ENCODE peak calls at places on chromosomes 16 and 17, in seven cellular contexts. G is body of pancreas, H is heart left ventricle, C is endothelial cell of umbilical vein, I is stomach, S is tibial nerve, Q is transverse colon. U is an unnamed sample.

GRCh38 chr16:77502448-77502847 is 67.6 kb upstream of the ADAMTS18 start:
- DNase-seq in G (no peak), H (no peak), C (no peak), I (no peak), S (no peak), Q (no peak), U (no peak)

GRCh38 chr17:76659928-76660614 is 16.5 kb upstream of the ST6GALNAC1 start:
- DNase-seq in G (no peak), H (no peak), C (no peak), I (no peak), S (no peak), Q (peak; percentile 76), U (no peak)

GRCh38 chr17:17051380-17051779 is 9.1 kb downstream of the MPRIP start:
- DNase-seq in G (peak; percentile 7), H (peak; percentile 4), C (no peak), I (peak; percentile 14), S (no peak), Q (no peak), U (no peak)

GRCh38 chr17:39742856-39743436 is 5.2 kb downstream of the GRB7 start:
- DNase-seq in G (no peak), H (no peak), C (no peak), I (no peak), S (no peak), Q (no peak), U (no peak)

GRCh38 chr17:80242505-80242904 is 18.1 kb upstream of the RNF213 start:
- DNase-seq in G (no peak), H (no peak), C (no peak), I (no peak), S (no peak), Q (no peak), U (no peak)

GRCh38 chr17:74116087-74116717 is 87.3 kb upstream of the RPL38 start:
- DNase-seq in G (no peak), H (no peak), C (no peak), I (no peak), S (no peak), Q (no peak), U (no peak)

GRCh38 chr16:13995194-13995593 is 75.2 kb downstream of the ERCC4 start:
- DNase-seq in G (no peak), H (no peak), C (no peak), I (no peak), S (no peak), Q (no peak), U (no peak)

GRCh38 chr16:81604960-81605383 is 160.4 kb downstream of the CMIP start:
- DNase-seq in G (no peak), H (no peak), C (peak; percentile 70), I (peak; percentile 49), S (no peak), Q (no peak), U (no peak)

GRCh38 chr17:44344939-44345496 is at the start of gene GRN:
- DNase-seq in G (peak; percentile 94), H (peak; percentile 95), C (peak; percentile 99), I (peak; percentile 96), S (peak; percentile 93), Q (peak; percentile 95), U (peak; percentile 97)

GRCh38 chr16:73231969-73232554 is 184.1 kb upstream of the ZFHX3 start:
- DNase-seq in G (peak; percentile 37), H (no peak), C (no peak), I (no peak), S (no peak), Q (no peak), U (no peak)

GRCh38 chr17:19244357-19244756 is 7.2 kb downstream of the EPN2 start:
- DNase-seq in G (no peak), H (peak; percentile 19), C (no peak), I (no peak), S (no peak), Q (no peak), U (no peak)

GRCh38 chr17:48134912-48135480 is 27.4 kb downstream of the SNX11 start:
- DNase-seq in G (no peak), H (no peak), C (no peak), I (no peak), S (no peak), Q (no peak), U (no peak)

GRCh38 chr17:42399948-42400843 is 12.0 kb upstream of the STAT3 start:
- DNase-seq in G (no peak), H (no peak), C (no peak), I (no peak), S (no peak), Q (no peak), U (no peak)

GRCh38 chr16:10447289-10447688 is 61.4 kb downstream of the ATF7IP2 start:
- DNase-seq in G (no peak), H (no peak), C (no peak), I (no peak), S (no peak), Q (no peak), U (no peak)

GRCh38 chr16:86761117-86761971 is 183.0 kb downstream of the FOXL1 start:
- DNase-seq in G (peak; percentile 41), H (peak; percentile 53), C (peak; percentile 72), I (peak; percentile 36), S (peak; percentile 49), Q (peak; percentile 32), U (no peak)

GRCh38 chr16:72794319-72794718 is 253.6 kb downstream of the ZFHX3 start:
- DNase-seq in G (no peak), H (no peak), C (no peak), I (no peak), S (no peak), Q (no peak), U (no peak)

GRCh38 chr17:77373298-77374169 is 232.8 kb downstream of the SEC14L1 start:
- DNase-seq in G (peak; percentile 21), H (no peak), C (no peak), I (peak; percentile 44), S (no peak), Q (peak; percentile 37), U (no peak)

GRCh38 chr17:57948555-57949420 is 6.4 kb downstream of the CUEDC1 start:
- DNase-seq in G (peak; percentile 23), H (peak; percentile 49), C (peak; percentile 43), I (no peak), S (no peak), Q (no peak), U (peak; percentile 75)

GRCh38 chr16:25210758-25211157 is 6.0 kb upstream of the AQP8 start:
- DNase-seq in G (no peak), H (no peak), C (no peak), I (no peak), S (no peak), Q (no peak), U (no peak)

GRCh38 chr16:19864566-19864965 is 20.1 kb downstream of the GPRC5B start:
- DNase-seq in G (no peak), H (peak; percentile 72), C (no peak), I (no peak), S (no peak), Q (no peak), U (no peak)

GRCh38 chr17:1491406-1492248 is 859 bp downstream of the MYO1C start:
- DNase-seq in G (peak; percentile 66), H (peak; percentile 82), C (no peak), I (peak; percentile 78), S (no peak), Q (peak; percentile 84), U (no peak)
- TF ChIP-seq POLR2A in G (no peak), H (no peak), C (peak; percentile 42), I (no peak), S (peak; percentile 43), Q (peak; percentile 43), U (no peak)

DNA sequence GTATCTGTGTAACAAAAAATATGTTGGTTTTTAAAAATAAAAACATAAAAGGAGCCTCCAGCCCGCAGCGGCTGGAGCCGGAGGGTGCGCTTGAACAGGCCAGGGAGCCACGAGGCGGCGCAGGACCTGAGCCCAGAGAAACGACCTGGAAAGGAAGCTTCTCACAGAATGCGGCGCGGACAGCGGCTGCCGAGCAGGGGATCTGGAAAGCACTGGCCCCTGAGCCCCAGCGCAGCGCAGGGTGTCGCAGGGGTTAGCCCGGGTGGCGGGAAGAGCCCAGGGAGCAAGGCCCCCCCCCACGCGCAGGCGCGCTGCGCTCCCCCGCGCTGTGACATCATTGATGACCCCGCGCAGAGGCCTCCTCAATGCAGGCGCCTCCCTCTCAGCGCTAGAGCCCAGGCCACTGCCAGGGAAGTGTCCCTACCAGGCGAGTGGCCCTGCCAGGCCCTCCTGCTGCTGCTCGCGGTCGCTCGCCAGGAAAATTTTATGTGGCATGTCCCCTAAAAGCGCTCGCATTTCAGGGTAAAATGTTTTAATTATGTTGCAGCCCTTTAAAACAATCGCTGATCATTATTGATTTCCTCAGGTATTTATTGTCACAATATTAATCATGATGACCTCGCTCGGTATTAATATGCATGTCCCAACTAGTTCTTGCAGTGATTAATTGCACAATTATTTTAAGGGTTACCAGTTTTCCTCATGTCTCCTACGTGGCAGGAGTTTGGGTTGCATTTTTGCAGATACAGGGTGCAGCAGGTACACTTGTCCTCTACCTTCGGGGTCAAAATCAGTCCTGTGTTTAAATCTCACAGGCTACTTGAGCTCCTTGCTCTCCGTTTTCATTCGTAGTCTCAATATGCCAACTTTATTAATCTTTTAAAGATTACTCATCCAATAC is 134.2 kb downstream of the USP22 start:
- DNase-seq in G (peak; percentile 93), H (peak; percentile 93), C (peak; percentile 87), I (peak; percentile 84), S (peak; percentile 78), Q (peak; percentile 88), U (peak; percentile 89)
- TF ChIP-seq POLR2A in G (peak; percentile 90), H (no peak), C (no peak), I (no peak), S (peak; percentile 67), Q (peak; percentile 40), U (no peak)

GRCh38 chr17:49363251-49363650 is 1.2 kb upstream of the ZNF652 start:
- DNase-seq in G (no peak), H (no peak), C (no peak), I (no peak), S (no peak), Q (no peak), U (no peak)

GRCh38 chr17:49360796-49361128 is 1.3 kb downstream of the ZNF652 start:
- DNase-seq in G (no peak), H (no peak), C (no peak), I (no peak), S (no peak), Q (peak; percentile 39), U (no peak)

GRCh38 chr17:49361129-49361901 is 735 bp downstream of the ZNF652 start:
- DNase-seq in G (peak; percentile 41), H (peak; percentile 49), C (peak; percentile 67), I (peak; percentile 59), S (no peak), Q (peak; percentile 74), U (no peak)

GRCh38 chr17:49362723-49363117 is 670 bp upstream of the ZNF652 start:
- DNase-seq in G (no peak), H (no peak), C (no peak), I (no peak), S (no peak), Q (no peak), U (no peak)

GRCh38 chr17:49361902-49362722 is at the start of gene ZNF652:
- DNase-seq in G (peak; percentile 98), H (peak; percentile 88), C (peak; percentile 86), I (peak; percentile 97), S (peak; percentile 83), Q (peak; percentile 97), U (peak; percentile 92)
- TF ChIP-seq POLR2A in G (no peak), H (no peak), C (no peak), I (no peak), S (no peak), Q (no peak), U (no peak)

DNA sequence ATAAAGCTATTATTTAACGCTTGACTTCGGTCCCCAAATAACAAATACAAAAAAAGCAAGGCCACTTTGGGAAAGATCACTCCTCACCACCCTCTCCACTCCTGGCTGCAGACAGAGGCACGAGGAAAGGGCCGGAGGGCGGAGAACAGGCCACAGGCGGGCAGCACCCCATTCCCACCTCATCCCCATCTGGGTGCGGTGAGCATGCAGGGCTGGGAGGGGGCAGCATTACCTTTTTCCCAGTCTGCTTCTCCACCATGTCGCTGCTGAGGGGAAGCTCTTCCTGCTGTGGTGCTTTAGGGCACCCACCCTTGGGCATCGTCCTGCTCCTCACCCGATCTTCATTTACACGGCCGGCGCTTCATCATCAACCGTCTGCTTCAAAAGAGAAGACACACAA is 99.2 kb downstream of the ZNF778 start:
- DNase-seq in G (no peak), H (peak; percentile 12), C (no peak), I (no peak), S (no peak), Q (no peak), U (no peak)
- TF ChIP-seq POLR2A in G (no peak), H (no peak), C (no peak), I (no peak), S (no peak), Q (no peak), U (no peak)

U was measured in suprapubic skin.